ENCODE peak calls at places on chromosomes 1 and 21, in five cellular contexts. Z, F, R, J and V are unnamed samples.

GRCh38 chr1:26991310-26992116 is 2.0 kb upstream of the TRNP1 start:
- DNase-seq in Z (peak; percentile 82), F (peak; percentile 92), R (no peak), J (no peak), V (no peak)

GRCh38 chr1:247747616-247748015 is 325 bp downstream of the OR14A2 start:
- DNase-seq in Z (no peak), F (no peak), R (no peak), J (no peak), V (no peak)

GRCh38 chr1:234620272-234620711 is 10.3 kb upstream of the IRF2BP2 start:
- DNase-seq in Z (peak; percentile 71), F (peak; percentile 79), R (no peak), J (no peak), V (no peak)

GRCh38 chr1:45012639-45013278 is 705 bp downstream of the UROD start:
- DNase-seq in Z (no peak), F (peak; percentile 84), R (peak; percentile 83), J (peak; percentile 80), V (peak; percentile 90)

GRCh38 chr1:41317356-41317755 is 43.9 kb upstream of the FOXO6 start:
- DNase-seq in Z (no peak), F (peak; percentile 33), R (no peak), J (no peak), V (no peak)

GRCh38 chr1:98723574-98723973 is 62.1 kb downstream of the SNX7 start:
- DNase-seq in Z (no peak), F (no peak), R (no peak), J (no peak), V (no peak)

GRCh38 chr21:45887788-45888187 is 93.8 kb upstream of the COL6A1 start:
- DNase-seq in Z (no peak), F (no peak), R (no peak), J (no peak), V (no peak)

GRCh38 chr21:45796003-45796402 is 152.5 kb downstream of the PCBP3 start:
- DNase-seq in Z (no peak), F (no peak), R (no peak), J (no peak), V (no peak)

GRCh38 chr1:246582301-246583055 is 16.2 kb downstream of the CNST start:
- DNase-seq in Z (no peak), F (no peak), R (no peak), J (no peak), V (no peak)

GRCh38 chr21:42574234-42575027 is 60.8 kb downstream of the SLC37A1 start:
- DNase-seq in Z (peak; percentile 32), F (peak; percentile 26), R (no peak), J (no peak), V (peak; percentile 53)

GRCh38 chr1:28170036-28170596 is 6.4 kb downstream of the PTAFR start:
- DNase-seq in Z (no peak), F (no peak), R (no peak), J (no peak), V (no peak)

GRCh38 chr1:186812560-186812959 is 16.2 kb upstream of the PLA2G4A start:
- DNase-seq in Z (no peak), F (peak; percentile 69), R (no peak), J (no peak), V (no peak)

GRCh38 chr1:15403962-15404580 is 5.6 kb upstream of the EFHD2 start:
- DNase-seq in Z (no peak), F (no peak), R (no peak), J (no peak), V (no peak)
- H3K27ac ChIP-seq in Z (no peak overlapping the region), F (no peak overlapping the region), R (no peak overlapping the region), J (no peak overlapping the region), V (no peak overlapping the region)

GRCh38 chr1:111989531-111990025 is at the start of gene KCND3:
- DNase-seq in Z (no peak), F (peak; percentile 66), R (no peak), J (no peak), V (no peak)

GRCh38 chr1:111988743-111989453 is 570 bp downstream of the KCND3 start:
- DNase-seq in Z (no peak), F (peak; percentile 15), R (no peak), J (no peak), V (no peak)

GRCh38 chr1:111988377-111988742 is 1.1 kb downstream of the KCND3 start:
- DNase-seq in Z (no peak), F (no peak), R (no peak), J (no peak), V (no peak)

GRCh38 chr1:111990878-111991760 is 1.7 kb upstream of the KCND3 start:
- DNase-seq in Z (peak; percentile 65), F (peak; percentile 53), R (peak; percentile 51), J (peak; percentile 49), V (peak; percentile 84)

DNA sequence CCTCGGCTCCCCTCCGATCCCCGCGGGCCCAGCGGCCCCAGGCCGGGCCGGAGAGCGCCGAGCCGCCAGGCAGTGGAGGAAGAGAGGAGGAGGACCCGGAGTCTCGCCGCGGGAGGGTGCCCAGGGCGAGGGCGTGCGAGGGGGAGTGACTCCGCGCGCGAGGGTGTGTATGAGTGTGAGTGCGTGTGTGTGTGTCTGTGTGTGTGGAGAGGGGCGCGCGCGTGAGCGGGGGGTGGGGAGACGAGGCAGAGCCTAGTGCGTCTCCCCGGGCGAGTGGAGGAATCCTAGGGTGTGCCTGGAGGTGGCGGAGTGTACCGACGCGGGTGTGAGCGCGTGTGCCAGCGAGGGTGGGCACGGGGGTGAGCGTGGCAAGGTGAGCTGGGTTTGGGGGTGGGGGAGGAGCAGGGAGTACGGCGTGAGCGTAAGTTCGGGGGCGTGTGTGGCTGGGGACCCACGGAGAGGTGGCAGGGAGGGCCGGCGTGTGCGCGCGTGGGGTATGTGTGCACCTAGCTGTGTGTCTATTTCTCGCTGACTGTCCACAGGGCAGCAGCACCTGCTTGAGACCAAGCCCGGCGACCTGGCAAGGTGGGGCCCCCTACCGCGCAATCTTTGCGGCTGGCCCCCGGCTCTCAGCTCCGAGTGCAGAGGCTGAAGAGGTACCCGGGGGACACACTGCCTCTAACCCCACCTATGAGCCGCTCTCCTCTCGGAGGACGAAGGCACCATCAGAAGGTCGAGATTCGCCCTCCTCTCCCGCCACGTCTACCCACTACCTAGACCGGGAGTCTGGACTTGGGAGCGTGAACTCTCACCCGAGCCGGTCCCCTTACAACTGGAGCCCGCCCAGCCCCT is 784 bp upstream of the KCND3 start:
- DNase-seq in Z (peak; percentile 20), F (peak; percentile 41), R (peak; percentile 34), J (no peak), V (no peak)
- H3K4me3 ChIP-seq in Z (peak overlapping the region; percentile 37), F (peak overlapping the region; percentile 70), R (peak overlapping the region; percentile 67), J (peak overlapping the region; percentile 31), V (peak overlapping the region; percentile 65)

DNA sequence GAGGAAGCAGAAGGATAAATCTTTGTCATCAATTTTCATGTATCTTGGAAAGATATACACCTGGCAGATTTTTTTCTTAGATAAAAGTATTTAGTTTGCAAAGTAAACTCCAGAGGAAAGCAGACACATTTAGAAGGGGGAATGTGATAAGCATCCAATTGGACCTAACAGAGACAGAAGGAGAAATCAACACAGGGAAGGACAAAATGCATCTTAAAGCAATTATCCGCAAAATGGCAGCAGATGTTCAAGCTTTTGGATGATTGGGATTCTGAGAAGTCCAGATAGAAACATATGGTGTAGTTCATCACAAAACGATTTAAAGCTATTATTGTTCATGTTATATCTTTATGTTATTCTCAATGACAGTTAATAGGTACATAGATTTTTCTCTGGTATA is 1153.0 kb upstream of the B3GALT2 start:
- DNase-seq in Z (no peak), F (no peak), R (no peak), J (no peak), V (no peak)
- H3K27ac ChIP-seq in Z (no peak overlapping the region), F (no peak overlapping the region), R (no peak overlapping the region), J (no peak overlapping the region), V (no peak overlapping the region)

DNA sequence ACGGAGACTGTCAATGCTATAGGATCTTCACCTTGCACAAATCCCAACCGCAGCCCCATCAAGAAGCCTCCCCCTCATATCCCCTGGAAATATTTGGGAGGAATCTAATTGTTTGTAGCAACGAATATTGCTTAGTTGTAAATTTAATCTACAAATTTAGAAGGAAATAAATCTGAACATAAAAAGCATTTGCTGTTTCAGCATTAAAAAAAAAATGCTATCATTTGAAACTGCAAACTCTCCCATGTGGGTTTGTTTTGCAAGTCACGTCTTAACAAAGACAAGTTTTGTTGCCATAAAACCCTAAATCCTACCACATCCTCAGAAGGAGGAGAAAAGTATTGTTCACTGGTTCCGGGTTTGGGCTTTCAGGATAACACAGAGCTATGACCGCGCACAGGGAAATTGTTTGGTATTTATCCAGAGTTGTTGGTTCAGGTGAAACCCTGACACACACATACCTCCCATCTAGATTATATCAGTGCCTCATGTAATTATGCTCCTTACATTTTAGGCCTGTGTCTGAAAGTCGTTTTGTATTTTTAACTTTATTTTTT is 279.6 kb downstream of the TM2D1 start:
- DNase-seq in Z (no peak), F (no peak), R (no peak), J (no peak), V (no peak)
- H3K4me3 ChIP-seq in Z (no peak overlapping the region), F (no peak overlapping the region), R (no peak overlapping the region), J (no peak overlapping the region), V (no peak overlapping the region)

DNA sequence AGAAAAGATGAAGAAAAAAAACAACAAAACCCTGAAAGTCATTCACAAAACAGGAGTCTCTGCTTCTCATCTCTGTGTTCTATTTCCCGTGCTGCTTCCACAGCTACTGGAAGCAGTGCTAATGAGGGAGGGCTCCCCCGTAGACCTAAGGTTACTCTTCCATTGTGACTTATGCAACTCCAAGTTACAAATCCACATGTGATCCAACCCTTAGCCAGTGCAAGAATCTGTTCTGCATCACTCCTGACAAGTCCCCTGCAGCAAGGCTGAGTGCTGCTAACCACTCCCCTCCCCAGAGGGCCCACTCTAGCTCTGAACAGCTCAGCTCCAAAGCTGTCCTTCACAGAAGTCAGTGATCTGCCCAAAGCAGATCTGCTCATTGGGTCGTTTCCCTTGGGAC is 10.3 kb downstream of the DNALI1 start:
- DNase-seq in Z (no peak), F (no peak), R (no peak), J (no peak), V (peak; percentile 82)
- H3K27ac ChIP-seq in Z (no peak overlapping the region), F (no peak overlapping the region), R (no peak overlapping the region), J (no peak overlapping the region), V (no peak overlapping the region)

DNA sequence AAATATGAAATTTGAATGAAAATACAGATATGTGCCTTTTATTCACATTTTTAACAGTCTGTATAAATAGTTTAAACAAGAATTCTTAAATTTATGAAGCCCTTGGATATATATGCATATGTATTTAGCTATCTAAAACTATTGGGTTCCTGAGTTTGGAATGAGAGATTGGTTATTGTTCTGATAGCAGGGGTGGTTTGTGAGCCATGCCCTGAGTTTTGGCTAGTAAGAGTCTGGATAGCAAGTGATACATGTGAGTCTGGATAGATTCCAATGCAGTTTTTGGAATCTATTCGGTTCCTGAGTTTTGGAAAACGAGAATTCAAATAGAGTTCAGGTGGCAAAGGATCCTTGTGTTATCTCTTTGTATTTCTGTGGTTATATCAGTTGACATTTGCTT is 2.8 kb downstream of the MAN1A2 start:
- DNase-seq in Z (no peak), F (peak; percentile 42), R (no peak), J (no peak), V (no peak)
- H3K4me3 ChIP-seq in Z (no peak overlapping the region), F (peak overlapping the region; percentile 95), R (peak overlapping the region; percentile 71), J (no peak overlapping the region), V (peak overlapping the region; percentile 6)

GRCh38 chr1:11044086-11044848 is 2.8 kb downstream of the MASP2 start:
- DNase-seq in Z (no peak), F (no peak), R (no peak), J (no peak), V (peak; percentile 40)
- H3K27ac ChIP-seq in Z (no peak overlapping the region), F (no peak overlapping the region), R (no peak overlapping the region), J (no peak overlapping the region), V (no peak overlapping the region)